ENCODE peak calls at places on chromosomes 16 and 17, in six cellular contexts. K is tibial nerve; X is heart right ventricle; O is prostate gland; N is CD8-positive, alpha-beta T cell; M is breast epithelium. E is an unnamed sample. For H3K36me3, the result is how much of the 10 kb centered on the place peaks cover.

GRCh38 chr17:73592531-73592961 is 51.7 kb downstream of the SDK2 start:
- DNase-seq in K (no peak), X (no peak), O (no peak), N (no peak), M (no peak), E (no peak)

GRCh38 chr17:47946929-47947397 is 5.6 kb downstream of the PNPO start:
- DNase-seq in K (peak), X (peak), O (peak), N (peak), M (peak), E (peak)

GRCh38 chr16:47987136-47987535 is 168.7 kb downstream of the ABCC12 start:
- DNase-seq in K (no peak), X (no peak), O (no peak), N (no peak), M (no peak), E (no peak)

GRCh38 chr16:47366228-47366627 is 94.6 kb downstream of the ITFG1 start:
- DNase-seq in K (no peak), X (no peak), O (no peak), N (no peak), M (no peak), E (no peak)

GRCh38 chr16:27450836-27451341 is 48.9 kb downstream of the IL21R start:
- DNase-seq in K (no peak), X (no peak), O (no peak), N (peak), M (no peak), E (no peak)

GRCh38 chr16:72921620-72922019 is 126.3 kb downstream of the ZFHX3 start:
- DNase-seq in K (no peak), X (no peak), O (no peak), N (no peak), M (no peak), E (no peak)

GRCh38 chr17:5531019-5531418 is 44.7 kb downstream of the MIS12 start:
- DNase-seq in K (no peak), X (no peak), O (no peak), N (no peak), M (no peak), E (no peak)

GRCh38 chr17:4986403-4986802 is 1.1 kb downstream of the CAMTA2 start:
- DNase-seq in K (no peak), X (no peak), O (no peak), N (no peak), M (no peak), E (no peak)

GRCh38 chr16:82056550-82056896 is 21.5 kb downstream of the HSD17B2 start:
- DNase-seq in K (no peak), X (no peak), O (no peak), N (no peak), M (no peak), E (no peak)

GRCh38 chr17:4951486-4951885 is 567 bp downstream of the ENO3 start:
- DNase-seq in K (no peak), X (no peak), O (no peak), N (no peak), M (no peak), E (no peak)

GRCh38 chr17:74959826-74960738 is 12.5 kb downstream of the HID1 start:
- DNase-seq in K (no peak), X (no peak), O (no peak), N (no peak), M (no peak), E (no peak)

GRCh38 chr16:9062301-9062700 is 29.1 kb upstream of the HAPSTR1 start:
- DNase-seq in K (no peak), X (no peak), O (no peak), N (no peak), M (no peak), E (no peak)

GRCh38 chr16:87974190-87974589 is 23.0 kb downstream of the BANP start:
- DNase-seq in K (no peak), X (no peak), O (no peak), N (no peak), M (no peak), E (no peak)

GRCh38 chr16:71676236-71676635 is 48.3 kb downstream of the PHLPP2 start:
- DNase-seq in K (no peak), X (no peak), O (no peak), N (no peak), M (no peak), E (no peak)

GRCh38 chr17:66689192-66689591 is 145.7 kb upstream of the CACNG5 start:
- DNase-seq in K (peak), X (no peak), O (no peak), N (no peak), M (no peak), E (no peak)

GRCh38 chr16:19583665-19584300 is 28.3 kb downstream of the VPS35L start:
- DNase-seq in K (no peak), X (peak), O (peak), N (no peak), M (no peak), E (no peak)

GRCh38 chr16:89319883-89320716 is 102.6 kb downstream of the ZNF778 start:
- DNase-seq in K (no peak), X (no peak), O (no peak), N (peak), M (peak), E (peak)

GRCh38 chr16:4293181-4293716 is 20.4 kb upstream of the TFAP4 start:
- DNase-seq in K (no peak), X (no peak), O (no peak), N (no peak), M (no peak), E (no peak)

GRCh38 chr17:49106366-49107210 is 26.0 kb upstream of the B4GALNT2 start:
- DNase-seq in K (no peak), X (no peak), O (no peak), N (no peak), M (no peak), E (no peak)

GRCh38 chr17:69050999-69051775 is 9.5 kb downstream of the ABCA9 start:
- DNase-seq in K (no peak), X (no peak), O (no peak), N (no peak), M (no peak), E (no peak)

GRCh38 chr16:29903579-29903978 is 3.3 kb downstream of the ASPHD1 start:
- DNase-seq in K (no peak), X (no peak), O (no peak), N (no peak), M (no peak), E (no peak)

GRCh38 chr16:81624718-81625543 is 154.2 kb upstream of the PLCG2 start:
- DNase-seq in K (no peak), X (no peak), O (no peak), N (no peak), M (no peak), E (no peak)

GRCh38 chr16:85094812-85095211 is 17.5 kb downstream of the CIBAR2 start:
- DNase-seq in K (no peak), X (no peak), O (no peak), N (no peak), M (no peak), E (no peak)

GRCh38 chr17:2244545-2245525 is 58.8 kb downstream of the SMG6 start:
- DNase-seq in K (peak), X (peak), O (peak), N (peak), M (peak), E (peak)

GRCh38 chr17:39132192-39132600 is 19.2 kb downstream of the PLXDC1 start:
- DNase-seq in K (peak), X (peak), O (no peak), N (no peak), M (no peak), E (no peak)

GRCh38 chr16:56382901-56383355 is 42.4 kb downstream of the AMFR start:
- DNase-seq in K (no peak), X (no peak), O (no peak), N (no peak), M (peak), E (no peak)

GRCh38 chr16:68450741-68451140 is 2.4 kb upstream of the SMPD3 start:
- DNase-seq in K (no peak), X (no peak), O (no peak), N (no peak), M (no peak), E (no peak)

GRCh38 chr16:68445458-68445857 is 2.9 kb downstream of the SMPD3 start:
- DNase-seq in K (peak), X (no peak), O (no peak), N (no peak), M (no peak), E (no peak)

GRCh38 chr16:68447721-68448359 is 468 bp downstream of the SMPD3 start:
- DNase-seq in K (no peak), X (no peak), O (no peak), N (no peak), M (no peak), E (no peak)

GRCh38 chr16:68446941-68447675 is 1.2 kb downstream of the SMPD3 start:
- DNase-seq in K (no peak), X (no peak), O (no peak), N (no peak), M (no peak), E (no peak)

GRCh38 chr16:68448360-68448970 is at the start of gene SMPD3:
- DNase-seq in K (peak), X (peak), O (peak), N (peak), M (peak), E (peak)
- TF ChIP-seq CTCF in K (peak), X (peak), O (no peak), N (no peak), M (no peak), E (no peak)

DNA sequence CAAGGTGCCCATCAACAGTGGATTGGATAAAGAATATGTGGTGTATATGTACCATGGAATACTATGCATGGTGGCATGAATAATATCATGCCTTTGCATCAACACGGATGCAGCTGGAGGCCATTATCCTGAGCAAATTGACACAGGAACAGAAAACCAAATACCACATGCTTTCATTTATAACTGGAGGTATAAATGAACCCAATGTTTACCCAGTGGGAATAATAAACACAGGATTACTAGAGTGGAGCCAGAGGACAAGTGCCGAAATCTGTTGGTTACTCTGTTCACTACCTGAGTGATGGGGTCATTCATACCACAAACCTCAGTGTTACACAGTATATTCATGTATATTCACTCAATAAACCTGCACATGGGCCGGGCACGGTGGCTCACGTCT is 125.2 kb downstream of the CDH11 start:
- DNase-seq in K (no peak), X (no peak), O (no peak), N (no peak), M (no peak), E (no peak)
- H3K36me3 ChIP-seq in K (under half), X (under half), O (under half), N (under half), M (under half), E (half or more)

GRCh38 chr16:3115011-3115410 is 2.6 kb downstream of the ZNF205 start:
- DNase-seq in K (no peak), X (no peak), O (no peak), N (no peak), M (no peak), E (no peak)
- TF ChIP-seq CTCF in K (no peak), X (no peak), O (no peak), N (no peak), M (no peak), E (no peak)

DNA sequence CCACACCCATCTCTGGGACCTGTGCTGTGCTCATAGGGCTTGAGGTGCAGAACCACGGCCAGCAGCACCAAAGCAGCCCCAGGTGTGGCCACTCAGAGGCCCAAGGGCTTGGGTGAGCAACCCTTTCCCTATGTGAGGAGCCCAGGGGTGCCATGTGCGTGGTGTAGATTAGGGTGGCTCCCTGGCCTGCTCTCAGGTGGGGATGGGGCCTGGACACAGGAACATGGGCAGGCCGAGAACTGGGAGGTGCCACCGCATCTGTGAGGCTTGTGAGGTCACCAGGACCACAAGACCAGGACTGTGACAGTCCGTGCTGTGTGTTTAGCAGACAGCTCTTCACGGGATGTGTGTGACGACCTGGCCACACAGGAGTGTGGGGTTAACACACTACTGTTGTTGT is 103.5 kb upstream of the ZNF750 start:
- DNase-seq in K (no peak), X (no peak), O (no peak), N (no peak), M (no peak), E (no peak)
- H3K36me3 ChIP-seq in K (under half), X (under half), O (under half), N (under half), M (under half), E (under half)